ENCODE peak calls at places on chromosomes 7 and 10, in seven cellular contexts. H is ACHN; Q is SHP77; C is psoas muscle; T is GM23248; I is stimulated activated CD8-positive, alpha-beta memory T cell treated with anti-CD3 and anti-CD28 coated beads, Interleukin-4, amount 100 ng/mL, for 1 hour; G is activated CD4-positive, alpha-beta memory T cell treated with anti-CD3 and anti-CD28 coated beads, Interleukin-2, amount 10 ng/mL, durations not matched to agents 7 days and 5 days. N is an unnamed sample.

GRCh38 chr7:120014920-120015465 is 258.0 kb upstream of the KCND2 start:
- DNase-seq in H (no peak), Q (no peak), C (no peak), T (peak), I (no peak), G (no peak), N (no peak)

GRCh38 chr7:498678-499641 is 20.7 kb downstream of the PDGFA start:
- DNase-seq in H (no peak), Q (no peak), C (peak), T (no peak), I (no peak), G (no peak), N (no peak)

GRCh38 chr10:13945760-13946460 is 359.1 kb downstream of the PRPF18 start:
- DNase-seq in H (no peak), Q (no peak), C (no peak), T (no peak), I (no peak), G (no peak), N (no peak)

GRCh38 chr7:142485617-142486226 is 227.9 kb upstream of the PRSS58 start:
- DNase-seq in H (peak), Q (no peak), C (no peak), T (no peak), I (no peak), G (peak), N (no peak)

GRCh38 chr7:111728635-111728995 is 166.3 kb upstream of the IMMP2L start:
- DNase-seq in H (no peak), Q (no peak), C (no peak), T (no peak), I (no peak), G (no peak), N (no peak)

GRCh38 chr7:99267530-99268360 is 4.9 kb upstream of the MYH16 start:
- DNase-seq in H (peak), Q (no peak), C (no peak), T (peak), I (no peak), G (no peak), N (no peak)

GRCh38 chr7:99293167-99293566 is 20.5 kb downstream of the MYH16 start:
- DNase-seq in H (no peak), Q (no peak), C (no peak), T (no peak), I (no peak), G (no peak), N (no peak)

GRCh38 chr7:65307651-65308299 is 65.9 kb upstream of the ZNF92 start:
- DNase-seq in H (peak), Q (peak), C (no peak), T (peak), I (peak), G (peak), N (peak)

N was measured in activated T-helper 1 cell treated with anti-CD3 and anti-CD28 coated beads, Interleukin-2, amount 50 U/mL, for 16 hours.